ENCODE peak calls at places on chromosomes 4 and X, in seven cellular contexts. I, D, Y, R, Z, U and M are unnamed samples.

GRCh38 chrX:43702079-43702524 is 46.0 kb downstream of the MAOA start:
- DNase-seq in Z (peak), I (no peak), D (no peak), R (no peak), Y (no peak), U (no peak), M (no peak)

GRCh38 chr4:177441061-177441802 is 1.0 kb downstream of the AGA start:
- DNase-seq in U (peak), R (peak), D (no peak), Z (peak), Y (no peak), I (peak), M (no peak)

GRCh38 chrX:40278340-40279090 is 180.8 kb upstream of the BCOR start:
- DNase-seq in U (peak), Y (peak), R (no peak), I (peak), D (no peak), Z (no peak), M (peak)

GRCh38 chr4:102610007-102610406 is 108.8 kb downstream of the NFKB1 start:
- DNase-seq in Y (no peak), D (no peak), I (no peak), R (peak), Z (peak), U (no peak), M (peak)

GRCh38 chr4:112075129-112075753 is 70.0 kb upstream of the FAM241A start:
- DNase-seq in R (peak), Y (no peak), Z (peak), U (peak), D (no peak), I (peak), M (peak)

GRCh38 chrX:15404712-15405111 is 20.5 kb upstream of the VEGFD start:
- DNase-seq in U (peak), R (peak), Y (no peak), Z (no peak), D (peak), I (no peak), M (no peak)

GRCh38 chr4:140595065-140595464 is 26.3 kb upstream of the UCP1 start:
- DNase-seq in D (no peak), I (no peak), Y (no peak), Z (peak), R (peak), U (peak), M (no peak)

GRCh38 chrX:53288173-53288572 is 6.8 kb upstream of the IQSEC2 start:
- DNase-seq in I (peak), Y (no peak), U (no peak), R (peak), Z (peak), D (peak), M (peak)

GRCh38 chr4:152014280-152014679 is 253.5 kb upstream of the GATB start:
- DNase-seq in U (no peak), Z (no peak), I (no peak), D (no peak), Y (no peak), R (no peak), M (no peak)

GRCh38 chr4:145061325-145061920 is 36.6 kb downstream of the ANAPC10 start:
- DNase-seq in Z (peak), D (no peak), I (peak), Y (no peak), U (peak), R (peak), M (no peak)

GRCh38 chrX:74343970-74344622 is 40.1 kb downstream of the ZCCHC13 start:
- DNase-seq in I (peak), Y (peak), U (peak), D (no peak), R (peak), Z (peak), M (peak)

GRCh38 chrX:17547658-17548057 is 172.7 kb downstream of the NHS start:
- DNase-seq in D (peak), I (peak), Y (no peak), R (peak), Z (peak), U (peak), M (peak)

GRCh38 chr4:169282429-169283113 is 11.8 kb upstream of the SH3RF1 start:
- DNase-seq in I (no peak), Y (no peak), D (no peak), Z (no peak), U (peak), R (no peak), M (no peak)

GRCh38 chr4:142823796-142824195 is 22.3 kb downstream of the INPP4B start:
- DNase-seq in Y (no peak), R (no peak), U (no peak), I (no peak), Z (no peak), D (no peak), M (no peak)

GRCh38 chr4:106864231-106864630 is 171.9 kb downstream of the DKK2 start:
- DNase-seq in I (peak), R (no peak), U (peak), Y (no peak), Z (no peak), D (no peak), M (peak)

GRCh38 chr4:113094802-113095201 is 45.3 kb downstream of the ANK2 start:
- DNase-seq in D (no peak), R (peak), U (peak), I (peak), Y (no peak), Z (peak), M (no peak)

GRCh38 chr4:108834787-108835384 is 72.0 kb upstream of the ETNPPL start:
- DNase-seq in Z (peak), U (peak), D (no peak), R (peak), Y (no peak), I (peak), M (no peak)

GRCh38 chrX:130100180-130100579 is 10.1 kb downstream of the ELF4 start:
- DNase-seq in U (no peak), R (peak), I (no peak), Y (no peak), D (peak), Z (no peak), M (no peak)

GRCh38 chr4:1856920-1857699 is 1.2 kb upstream of the LETM1 start:
- DNase-seq in Y (no peak), Z (no peak), R (peak), I (no peak), U (no peak), D (peak), M (no peak)

GRCh38 chr4:53489279-53489889 is 101.9 kb downstream of the LNX1 start:
- DNase-seq in U (peak), D (no peak), I (peak), R (peak), Z (no peak), Y (no peak), M (peak)

GRCh38 chr4:184528713-184529112 is 54.4 kb upstream of the IRF2 start:
- DNase-seq in U (no peak), R (no peak), Z (no peak), Y (no peak), I (no peak), D (no peak), M (no peak)

GRCh38 chr4:89836897-89837384 is at the start of gene SNCA:
- DNase-seq in U (peak), R (peak), Y (no peak), I (peak), D (peak), Z (no peak), M (peak)

GRCh38 chrX:45801554-45801953 is 600.9 kb upstream of the DIPK2B start:
- DNase-seq in R (peak), I (peak), Z (peak), D (no peak), U (peak), Y (no peak), M (peak)

GRCh38 chr4:3484057-3484973 is 21.2 kb downstream of the DOK7 start:
- DNase-seq in D (peak), R (no peak), Z (peak), U (no peak), Y (no peak), I (no peak), M (no peak)

GRCh38 chr4:3746701-3747581 is 19.2 kb upstream of the ADRA2C start:
- DNase-seq in Y (no peak), Z (no peak), I (no peak), R (no peak), D (no peak), U (no peak), M (no peak)

GRCh38 chr4:167406181-167406580 is 171.9 kb upstream of the SPOCK3 start:
- DNase-seq in Y (no peak), D (no peak), I (no peak), R (no peak), Z (no peak), U (no peak), M (no peak)

GRCh38 chr4:179307297-179308136 is 1865.3 kb upstream of the AGA start:
- DNase-seq in D (no peak), Y (no peak), I (peak), Z (peak), U (peak), R (peak), M (peak)

GRCh38 chrX:9885150-9885549 is 82.0 kb upstream of the CLDN34 start:
- DNase-seq in R (peak), I (peak), U (peak), Y (peak), D (peak), Z (peak), M (peak)

GRCh38 chrX:53318766-53319353 is 37.5 kb upstream of the IQSEC2 start:
- DNase-seq in D (no peak), I (no peak), R (no peak), Y (no peak), Z (no peak), U (no peak), M (no peak)

GRCh38 chr4:174524242-174524641 is 2.0 kb upstream of the HPGD start:
- DNase-seq in R (no peak), Z (peak), U (no peak), Y (no peak), I (no peak), D (no peak), M (no peak)

GRCh38 chr4:88728146-88728545 is 30.5 kb upstream of the NAP1L5 start:
- DNase-seq in Z (no peak), I (no peak), U (no peak), D (peak), Y (no peak), R (no peak), M (no peak)

GRCh38 chr4:94721310-94721709 is 36.4 kb upstream of the BMPR1B start:
- DNase-seq in U (no peak), R (no peak), Z (no peak), I (no peak), D (no peak), Y (no peak), M (no peak)

GRCh38 chr4:114225462-114225861 is 246.0 kb upstream of the ARSJ start:
- DNase-seq in Y (no peak), R (no peak), Z (no peak), I (no peak), D (no peak), U (no peak), M (no peak)

GRCh38 chrX:46327229-46328081 is 217.8 kb downstream of the ZNF674 start:
- DNase-seq in I (peak), D (peak), Y (no peak), Z (peak), U (peak), R (peak), M (peak)

GRCh38 chr4:38313175-38313574 is 350.8 kb upstream of the KLF3 start:
- DNase-seq in Y (no peak), U (no peak), D (no peak), I (no peak), Z (peak), R (no peak), M (no peak)

GRCh38 chrX:132918523-132918922 is 39.9 kb downstream of the HS6ST2 start:
- DNase-seq in Z (no peak), U (no peak), D (no peak), Y (no peak), R (no peak), I (no peak), M (no peak)